ENCODE peak calls at places on chromosomes 7 and 10, in four cellular contexts. L is stomach, S is right lobe of liver, D is endodermal cell. C is an unnamed sample.
A peak's percentile ranks its signal among the peaks of the same experiment; 100 is the strongest.

GRCh38 chr7:17856251-17856650 is 84.0 kb downstream of the SNX13 start:
- DNase-seq in L (no peak), S (no peak), D (no peak), C (no peak)

GRCh38 chr10:88270871-88271713 is 312.0 kb downstream of the RNLS start:
- DNase-seq in L (no peak), S (no peak), D (no peak), C (no peak)

GRCh38 chr10:72097448-72098300 is 9.3 kb upstream of the SPOCK2 start:
- DNase-seq in L (peak; percentile 70), S (peak; percentile 65), D (no peak), C (no peak)

GRCh38 chr7:30549933-30550493 is 44.7 kb upstream of the GARS1 start:
- DNase-seq in L (no peak), S (no peak), D (peak; percentile 62), C (no peak)

GRCh38 chr7:105256621-105257283 is 132.0 kb downstream of the SRPK2 start:
- DNase-seq in L (no peak), S (no peak), D (no peak), C (no peak)

GRCh38 chr7:137774793-137775201 is 72.0 kb downstream of the DGKI start:
- DNase-seq in L (no peak), S (no peak), D (no peak), C (no peak)

GRCh38 chr10:70542565-70542938 is 60.0 kb downstream of the PRF1 start:
- DNase-seq in L (no peak), S (no peak), D (no peak), C (no peak)

GRCh38 chr7:80348221-80348620 is 163.6 kb downstream of the GNAT3 start:
- DNase-seq in L (no peak), S (no peak), D (no peak), C (no peak)

GRCh38 chr10:5606864-5607263 is 59.5 kb downstream of the ASB13 start:
- DNase-seq in L (no peak), S (no peak), D (no peak), C (no peak)

GRCh38 chr10:73053275-73053674 is 43.4 kb downstream of the P4HA1 start:
- DNase-seq in L (no peak), S (no peak), D (no peak), C (no peak)

GRCh38 chr10:132926777-132927650 is 15.4 kb downstream of the CFAP46 start:
- DNase-seq in L (no peak), S (no peak), D (no peak), C (no peak)

GRCh38 chr10:133394801-133395221 is 854 bp downstream of the MTG1 start:
- DNase-seq in L (peak; percentile 24), S (peak; percentile 31), D (no peak), C (no peak)

DNA sequence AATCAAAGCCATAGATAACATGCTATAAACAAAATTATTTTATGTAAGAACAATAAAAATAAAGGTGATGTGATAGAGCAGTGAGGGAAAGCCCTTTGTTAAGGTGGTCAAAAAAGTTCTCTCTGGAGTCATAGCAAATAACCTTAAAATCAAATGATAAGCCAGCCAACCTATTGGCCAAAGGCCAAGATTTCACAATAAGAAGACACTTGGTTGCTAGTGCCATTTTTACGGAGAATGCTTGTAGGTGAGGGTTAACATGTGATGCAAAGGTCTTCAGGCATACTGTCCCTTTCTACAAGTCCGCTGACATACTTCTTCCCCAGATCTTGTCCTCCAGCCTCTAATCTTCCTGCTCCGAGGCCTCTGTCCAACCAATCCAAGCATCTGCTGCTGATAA is 98.2 kb upstream of the ARID5B start:
- DNase-seq in L (no peak), S (no peak), D (no peak), C (no peak)
- H3K4me1 ChIP-seq in L (no peaks in the 10 kb centered on the region), S (no peaks in the 10 kb centered on the region), D (no peaks in the 10 kb centered on the region), C (no peaks in the 10 kb centered on the region)

DNA sequence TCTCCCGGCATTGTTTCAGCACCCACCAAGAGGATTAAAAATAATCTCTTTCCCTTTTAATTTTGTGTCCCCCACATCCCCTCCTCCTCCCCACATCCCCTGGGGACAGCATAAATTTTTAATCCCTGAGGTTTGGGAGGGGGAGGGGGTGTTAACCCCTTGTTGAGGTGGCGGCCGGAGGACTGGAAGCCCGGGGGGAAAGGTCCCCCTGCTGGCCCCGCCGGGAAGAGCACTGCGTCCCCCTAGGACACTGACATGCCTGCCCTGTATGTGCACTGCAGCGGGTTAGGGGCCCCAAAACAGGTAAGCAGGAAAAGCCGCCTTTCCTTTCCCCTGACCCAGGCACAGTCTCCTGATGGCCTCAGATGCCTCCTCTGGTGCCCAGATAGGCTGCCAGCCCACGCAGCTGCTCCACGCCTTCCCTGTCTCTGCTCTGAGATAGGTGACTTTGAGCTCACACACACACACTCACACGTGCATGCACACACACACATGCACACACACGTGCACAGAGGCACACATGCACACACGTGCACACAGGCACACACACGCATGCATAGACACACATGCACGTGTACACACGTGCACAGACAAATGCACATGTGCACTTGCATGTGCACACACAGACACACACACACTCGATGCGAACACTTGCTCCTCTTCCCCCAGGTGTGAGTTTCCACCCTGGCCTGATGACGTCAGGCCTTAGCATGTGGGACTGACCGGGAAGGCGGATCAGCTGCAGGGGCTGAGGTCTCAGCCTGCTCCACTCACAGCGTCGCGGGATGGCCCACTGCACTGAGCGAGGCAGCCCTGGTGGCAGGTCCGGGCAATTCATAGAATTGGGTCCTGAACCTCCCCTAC is 12.3 kb downstream of the CNPY1 start:
- DNase-seq in L (no peak), S (no peak), D (peak; percentile 91), C (no peak)
- H3K4me3 ChIP-seq in L (no peak overlapping the region), S (no peak overlapping the region), D (peak overlapping the region; percentile 81), C (no peak overlapping the region)

GRCh38 chr10:89346264-89346971 is 18.6 kb downstream of the IFIT3 start:
- DNase-seq in L (no peak), S (no peak), D (no peak), C (no peak)
- H3K4me1 ChIP-seq in L (peaks cover 20% of the 10 kb centered on the region), S (peaks cover 59% of the 10 kb centered on the region), D (peaks cover 13% of the 10 kb centered on the region), C (peaks cover 44% of the 10 kb centered on the region)

DNA sequence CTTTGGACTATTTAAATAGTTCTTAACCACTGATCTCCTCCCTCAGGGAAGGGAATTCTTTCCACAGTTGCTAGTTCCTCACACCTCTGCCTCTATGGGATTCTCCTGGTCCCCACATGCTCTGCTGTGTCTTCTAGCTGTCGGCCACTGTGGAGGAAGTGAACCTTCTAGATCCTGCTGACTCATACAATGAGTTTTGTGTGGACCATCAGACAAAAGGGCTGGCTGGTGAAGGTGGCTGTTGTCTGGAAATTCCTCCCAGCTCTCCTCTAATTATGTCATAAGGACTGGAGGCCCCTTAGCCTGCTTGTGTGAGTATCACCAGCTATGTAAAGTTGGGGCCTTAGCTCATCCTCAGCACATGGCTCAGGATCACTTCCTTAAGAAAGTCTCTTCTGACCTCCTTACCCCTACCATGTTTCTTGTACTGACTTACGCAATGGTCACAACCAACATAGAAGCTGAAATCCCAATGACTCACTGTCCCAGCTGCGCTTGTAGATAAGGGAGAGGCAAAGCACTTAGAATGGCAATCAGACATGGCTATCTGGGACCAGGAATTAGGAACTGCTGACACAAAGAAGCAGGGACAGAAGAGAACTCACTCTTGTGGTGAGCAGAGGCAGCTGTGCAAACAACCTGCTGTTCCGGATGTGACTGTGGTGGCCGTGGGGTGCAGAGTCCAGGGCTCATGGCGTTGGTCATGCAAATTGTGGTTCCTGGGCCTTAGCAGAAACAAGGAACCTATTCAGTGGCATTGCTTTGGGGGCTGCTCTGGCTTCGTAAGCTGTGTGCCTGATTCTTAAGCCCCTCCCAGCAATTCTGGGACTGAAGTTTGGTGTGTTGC is 2.5 kb upstream of the MACC1 start:
- DNase-seq in L (peak; percentile 84), S (peak; percentile 56), D (peak; percentile 72), C (peak; percentile 81)
- H3K4me3 ChIP-seq in L (no peak overlapping the region), S (no peak overlapping the region), D (peak overlapping the region; percentile 27), C (no peak overlapping the region)

GRCh38 chr10:33398796-33399195 is 64.3 kb upstream of the NRP1 start:
- DNase-seq in L (no peak), S (no peak), D (no peak), C (no peak)
- H3K4me1 ChIP-seq in L (no peaks in the 10 kb centered on the region), S (no peaks in the 10 kb centered on the region), D (no peaks in the 10 kb centered on the region), C (no peaks in the 10 kb centered on the region)

DNA sequence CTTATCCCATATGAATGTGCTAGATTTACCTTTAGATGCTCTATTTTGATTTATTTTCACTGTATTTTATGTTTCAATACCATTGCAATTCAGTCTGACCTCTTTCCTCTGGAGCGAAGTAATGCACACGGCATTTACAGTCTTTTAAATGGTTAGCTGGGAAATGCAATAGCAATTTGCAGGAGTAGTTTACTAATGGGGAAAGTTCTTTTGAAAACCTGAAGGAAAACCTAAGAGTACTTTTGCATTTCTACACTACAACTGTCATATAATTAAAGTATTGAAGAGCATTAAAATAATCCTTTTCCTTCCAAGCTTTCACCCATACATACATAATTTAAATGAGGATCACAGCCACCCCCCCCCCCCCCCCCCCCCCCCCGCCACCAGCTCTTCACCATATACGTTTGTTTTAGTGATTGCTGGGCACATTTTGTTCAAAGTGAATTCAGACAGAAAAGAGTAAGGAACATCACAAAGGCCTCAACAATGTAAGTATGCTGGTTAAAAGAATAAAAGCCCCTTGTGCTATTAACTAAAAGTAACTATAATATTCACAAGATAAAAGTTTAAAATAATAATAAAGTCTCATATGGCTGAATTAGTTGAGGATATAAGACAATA is 3.5 kb downstream of the SKIDA1 start:
- DNase-seq in L (no peak), S (no peak), D (peak; percentile 38), C (no peak)
- H3K4me3 ChIP-seq in L (no peak overlapping the region), S (no peak overlapping the region), D (peak overlapping the region; percentile 69), C (no peak overlapping the region)

GRCh38 chr7:92808635-92809034 is 27.7 kb downstream of the CDK6 start:
- DNase-seq in L (no peak), S (no peak), D (no peak), C (no peak)

GRCh38 chr7:92810242-92810611 is 26.1 kb downstream of the CDK6 start:
- DNase-seq in L (no peak), S (no peak), D (no peak), C (no peak)

GRCh38 chr7:92811158-92811557 is 25.2 kb downstream of the CDK6 start:
- DNase-seq in L (no peak), S (no peak), D (no peak), C (no peak)

GRCh38 chr7:92808006-92808405 is 28.4 kb downstream of the CDK6 start:
- DNase-seq in L (no peak), S (no peak), D (no peak), C (no peak)

GRCh38 chr7:92809397-92810241 is 26.8 kb downstream of the CDK6 start:
- DNase-seq in L (peak; percentile 77), S (peak; percentile 79), D (peak; percentile 56), C (peak; percentile 56)
- H3K4me1 ChIP-seq in L (peaks cover 37% of the 10 kb centered on the region), S (peaks cover 19% of the 10 kb centered on the region), D (no peaks in the 10 kb centered on the region), C (peaks cover 36% of the 10 kb centered on the region)

GRCh38 chr7:11690395-11690794 is 141.6 kb downstream of the THSD7A start:
- DNase-seq in L (no peak), S (no peak), D (peak; percentile 41), C (no peak)
- H3K4me3 ChIP-seq in L (no peak overlapping the region), S (no peak overlapping the region), D (no peak overlapping the region), C (no peak overlapping the region)

GRCh38 chr7:130286881-130287280 is 6.1 kb upstream of the CPA4 start:
- DNase-seq in L (no peak), S (no peak), D (no peak), C (no peak)
- H3K4me1 ChIP-seq in L (no peaks in the 10 kb centered on the region), S (no peaks in the 10 kb centered on the region), D (no peaks in the 10 kb centered on the region), C (no peaks in the 10 kb centered on the region)

GRCh38 chr10:101587725-101588614 is at the start of the genes DPCD and POLL:
- DNase-seq in L (peak; percentile 98), S (peak; percentile 98), D (peak; percentile 98), C (peak; percentile 98)

GRCh38 chr10:101585841-101586240 is 2.2 kb downstream of the POLL start:
- DNase-seq in L (no peak), S (no peak), D (no peak), C (no peak)

GRCh38 chr10:101588879-101589278 is 758 bp downstream of the DPCD start:
- DNase-seq in L (no peak), S (no peak), D (no peak), C (no peak)
- H3K4me3 ChIP-seq in L (peak overlapping the region; percentile 94), S (peak overlapping the region; percentile 69), D (peak overlapping the region; percentile 90), C (peak overlapping the region; percentile 94)